ENCODE peak calls at places on chromosomes 6 and 20, in five cellular contexts. W is K562, T is SK-N-SH, S is GM12878, I is HepG2. V is an unnamed sample.

GRCh38 chr20:53608456-53609413 is 15.1 kb upstream of the ZNF217 start:
- DNase-seq in I (no peak), W (peak), T (no peak), S (no peak), V (no peak)

GRCh38 chr6:7544597-7544996 is 3.1 kb downstream of the DSP start:
- DNase-seq in W (no peak), S (no peak), I (no peak), T (no peak), V (no peak)

GRCh38 chr20:35199696-35200095 is 26.8 kb upstream of the MMP24 start:
- DNase-seq in S (no peak), I (no peak), T (no peak), W (no peak), V (no peak)

GRCh38 chr6:15546591-15546990 is 116.2 kb downstream of the DTNBP1 start:
- DNase-seq in W (no peak), I (no peak), S (no peak), T (no peak), V (no peak)

GRCh38 chr20:532530-532929 is 11.1 kb downstream of the CSNK2A1 start:
- DNase-seq in T (no peak), I (no peak), S (no peak), W (no peak), V (no peak)

GRCh38 chr6:90066715-90067114 is 172.4 kb downstream of the GJA10 start:
- DNase-seq in T (no peak), S (no peak), W (no peak), I (no peak), V (no peak)

GRCh38 chr6:128512296-128512695 is 8.1 kb downstream of the PTPRK start:
- DNase-seq in I (no peak), S (no peak), W (no peak), T (no peak), V (no peak)

GRCh38 chr20:57397693-57398108 is 6.5 kb downstream of the RBM38 start:
- DNase-seq in I (no peak), S (no peak), W (no peak), T (no peak), V (no peak)

GRCh38 chr6:116371384-116372209 is 850 bp downstream of the DSE start:
- DNase-seq in W (no peak), S (no peak), T (peak), I (no peak), V (peak)

GRCh38 chr6:130396722-130397121 is 30.9 kb downstream of the TMEM200A start:
- DNase-seq in I (no peak), S (no peak), W (no peak), T (no peak), V (no peak)

GRCh38 chr6:87391334-87391733 is 16.4 kb upstream of the CFAP206 start:
- DNase-seq in I (peak), S (no peak), W (peak), T (peak), V (peak)

GRCh38 chr20:41138527-41139226 is 1.3 kb downstream of the PLCG1 start:
- DNase-seq in T (peak), W (no peak), I (peak), S (no peak), V (no peak)

GRCh38 chr6:84137989-84138575 is 89.4 kb downstream of the CEP162 start:
- DNase-seq in W (no peak), S (no peak), T (no peak), I (no peak), V (no peak)

GRCh38 chr20:25544760-25545159 is 40.6 kb downstream of the NINL start:
- DNase-seq in S (no peak), W (no peak), T (peak), I (no peak), V (no peak)

GRCh38 chr20:14622796-14623195 is 285.4 kb upstream of the FLRT3 start:
- DNase-seq in T (no peak), W (no peak), S (no peak), I (peak), V (peak)

GRCh38 chr20:21312813-21313471 is 9.8 kb downstream of the XRN2 start:
- DNase-seq in I (no peak), T (no peak), S (no peak), W (no peak), V (no peak)

GRCh38 chr6:74504941-74505340 is 700.9 kb downstream of the COL12A1 start:
- DNase-seq in T (no peak), W (no peak), I (no peak), S (no peak), V (no peak)

GRCh38 chr6:137121401-137121997 is 51.9 kb downstream of the IL22RA2 start:
- DNase-seq in I (no peak), W (no peak), T (no peak), S (no peak), V (no peak)

GRCh38 chr20:17895641-17896246 is 72.8 kb downstream of the SNX5 start:
- DNase-seq in W (peak), S (peak), I (no peak), T (no peak), V (no peak)

GRCh38 chr20:20461526-20461925 is 93.6 kb downstream of the INSM1 start:
- DNase-seq in S (no peak), W (no peak), I (no peak), T (no peak), V (no peak)

GRCh38 chr20:48453477-48454093 is 374.2 kb downstream of the PREX1 start:
- DNase-seq in W (no peak), S (no peak), T (no peak), I (no peak), V (no peak)

GRCh38 chr6:169158182-169158573 is 95.5 kb downstream of the THBS2 start:
- DNase-seq in T (peak), I (no peak), S (no peak), W (no peak), V (no peak)

GRCh38 chr6:41739041-41739440 is 3.6 kb upstream of the TFEB start:
- DNase-seq in S (no peak), I (peak), W (no peak), T (no peak), V (no peak)

GRCh38 chr20:5192570-5193431 is 66.0 kb downstream of the CDS2 start:
- DNase-seq in I (no peak), T (no peak), W (no peak), S (no peak), V (no peak)

GRCh38 chr6:155455766-155456165 is at the start of gene NOX3:
- DNase-seq in I (no peak), W (no peak), S (no peak), T (no peak), V (no peak)

GRCh38 chr6:107718341-107718740 is 105.8 kb downstream of the SCML4 start:
- DNase-seq in S (no peak), W (no peak), I (no peak), T (no peak), V (no peak)

GRCh38 chr20:18678599-18678998 is 90.7 kb downstream of the DTD1 start:
- DNase-seq in W (no peak), T (no peak), S (no peak), I (no peak), V (no peak)

GRCh38 chr6:156809446-156810178 is 32.4 kb downstream of the ARID1B start:
- DNase-seq in I (no peak), T (no peak), W (no peak), S (no peak), V (no peak)

GRCh38 chr6:26234421-26235239 is 130.4 kb upstream of the BTN3A2 start:
- DNase-seq in T (peak), I (no peak), S (peak), W (peak), V (peak)

GRCh38 chr20:1632228-1632577 is 12.4 kb upstream of the SIRPB1 start:
- DNase-seq in T (no peak), S (no peak), W (no peak), I (no peak), V (no peak)

GRCh38 chr20:61173267-61173666 is 78.8 kb upstream of the CDH4 start:
- DNase-seq in I (no peak), T (no peak), W (no peak), S (no peak), V (no peak)

DNA sequence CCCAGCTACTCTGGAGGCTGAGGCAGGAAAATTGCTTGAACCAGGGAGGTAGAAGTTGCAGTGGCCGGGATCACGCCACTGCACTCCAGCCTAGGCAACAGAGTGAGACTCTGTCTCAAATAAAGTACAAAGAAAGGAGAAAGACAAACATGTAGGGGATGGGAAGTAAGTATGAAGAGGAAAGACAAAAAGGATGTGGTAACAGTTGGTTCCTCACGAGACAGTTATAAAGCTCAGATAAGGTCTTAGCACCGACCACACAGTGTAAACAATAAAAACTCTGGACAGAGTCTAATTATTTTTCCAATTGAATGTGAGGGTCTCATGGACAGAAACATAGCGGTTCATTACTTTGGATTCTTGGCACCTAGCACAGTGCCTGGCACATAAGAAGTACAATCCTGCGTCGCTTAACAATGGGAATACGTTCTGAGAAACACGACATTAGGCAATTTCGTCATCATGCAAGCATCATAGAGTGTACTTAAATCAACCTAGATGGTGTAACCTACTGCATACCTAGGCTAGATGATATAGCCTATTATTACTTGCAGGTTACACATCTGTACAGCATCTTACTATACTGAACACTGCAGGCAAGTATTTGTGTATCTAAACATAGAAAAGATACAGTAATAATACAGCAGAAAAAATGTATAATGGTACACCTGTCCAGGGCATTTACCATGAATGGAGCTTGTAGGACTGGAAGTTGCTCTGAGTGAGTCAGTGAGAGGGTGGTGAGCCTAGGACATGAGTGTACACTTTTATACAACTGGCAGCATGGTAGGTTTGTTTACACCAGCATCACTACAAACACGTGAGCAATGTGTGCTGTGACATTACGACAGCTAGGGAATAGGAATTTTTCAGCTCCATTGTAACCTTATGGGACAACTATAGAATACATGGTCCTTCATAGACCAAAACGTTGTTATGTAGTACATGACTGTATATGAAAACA is 38.2 kb downstream of the MBOAT1 start:
- DNase-seq in W (no peak), I (no peak), T (no peak), S (no peak), V (no peak)
- TF ChIP-seq SMC3 in W (no peak), I (no peak), T (no peak), S (no peak), V (no peak)

GRCh38 chr6:148770408-148771211 is 23.8 kb downstream of the UST start:
- DNase-seq in I (no peak), T (no peak), W (no peak), S (no peak), V (no peak)
- TF ChIP-seq MAX in I (no peak), T (no peak), W (no peak), S (no peak), V (no peak)

GRCh38 chr6:113437571-113437970 is 419.6 kb upstream of the MARCKS start:
- DNase-seq in T (no peak), S (no peak), W (no peak), I (no peak), V (no peak)

GRCh38 chr6:113428702-113429101 is 428.4 kb upstream of the MARCKS start:
- DNase-seq in S (no peak), I (no peak), T (no peak), W (no peak), V (no peak)

GRCh38 chr6:113432729-113433505 is 424.2 kb upstream of the MARCKS start:
- DNase-seq in S (no peak), W (no peak), T (no peak), I (no peak), V (peak)

GRCh38 chr6:113434641-113435040 is 422.5 kb upstream of the MARCKS start:
- DNase-seq in T (no peak), I (no peak), W (no peak), S (no peak), V (no peak)

DNA sequence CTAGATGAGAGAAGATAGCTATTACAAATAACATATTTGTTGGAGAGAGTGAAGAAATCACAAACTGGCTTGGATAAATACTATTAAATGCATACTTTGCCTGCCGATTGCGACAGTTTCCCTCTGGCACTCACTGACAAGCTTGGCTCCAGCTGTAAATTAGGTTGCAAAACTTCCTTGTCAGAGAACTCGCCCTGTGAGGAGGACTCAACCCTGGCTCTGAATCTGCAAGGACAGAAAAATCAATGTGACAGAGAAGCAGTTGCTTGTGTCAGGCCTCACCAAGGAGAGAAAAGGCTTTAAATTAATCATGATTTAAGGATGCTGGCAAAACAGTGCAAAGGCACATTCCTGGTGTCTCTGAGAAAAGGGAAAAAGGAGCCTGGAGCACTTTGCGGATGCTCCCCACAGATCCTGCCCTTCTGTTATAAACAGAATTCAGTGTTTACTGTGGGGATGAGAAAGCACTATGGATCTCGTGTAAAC is 423.6 kb upstream of the MARCKS start:
- DNase-seq in S (no peak), T (no peak), I (peak), W (no peak), V (no peak)
- TF ChIP-seq SMC3 in S (no peak), T (no peak), I (no peak), W (no peak), V (peak)

DNA sequence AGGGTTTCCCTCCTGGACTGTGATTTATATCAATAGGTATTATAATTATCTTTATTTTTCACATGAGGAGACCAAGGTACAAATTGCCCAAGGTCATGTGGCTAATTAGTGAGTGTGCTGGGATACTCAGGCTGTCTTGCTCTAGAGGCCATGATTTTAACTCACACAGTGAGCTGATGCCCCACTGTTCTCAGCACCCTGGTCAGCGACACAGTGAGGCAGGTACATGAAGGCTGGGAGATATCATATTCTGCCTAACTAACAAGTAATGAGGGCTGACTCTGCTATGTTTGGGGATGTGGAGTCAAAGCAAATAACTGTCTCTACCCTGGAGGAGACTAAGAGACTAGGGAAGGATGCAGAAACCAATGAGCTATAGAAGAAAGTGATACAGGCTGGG is 501.1 kb downstream of the PTPRT start:
- DNase-seq in T (no peak), I (no peak), W (peak), S (no peak), V (no peak)
- TF ChIP-seq MAX in T (no peak), I (no peak), W (no peak), S (no peak), V (no peak)

GRCh38 chr6:56692586-56693245 is 50.0 kb upstream of the DST start:
- DNase-seq in I (peak), S (no peak), T (no peak), W (no peak), V (no peak)
- TF ChIP-seq SMC3 in I (peak), S (no peak), T (no peak), W (no peak), V (no peak)